ENCODE peak calls at places on chromosomes 13 and 19, in five cellular contexts. One of them, this sample, is unnamed.

GRCh38 chr19:6161271-6161850 is 25.9 kb downstream of the ACSBG2 start:
- DNase-seq in H7: peak; percentile 68
- DNase-seq in cardiac fibroblast: no peak
- DNase-seq in ascending aorta: peak; percentile 58
- DNase-seq in ovary: no peak
- DNase-seq in this sample: peak; percentile 6

GRCh38 chr13:95296326-95296939 is 4.8 kb downstream of the ABCC4 start:
- DNase-seq in H7: peak; percentile 77
- DNase-seq in cardiac fibroblast: peak; percentile 34
- DNase-seq in ascending aorta: no peak
- DNase-seq in ovary: no peak
- DNase-seq in this sample: no peak

GRCh38 chr13:70960841-70961443 is 852.7 kb upstream of the KLHL1 start:
- DNase-seq in H7: no peak
- DNase-seq in cardiac fibroblast: peak; percentile 48
- DNase-seq in ascending aorta: no peak
- DNase-seq in ovary: no peak
- DNase-seq in this sample: peak; percentile 28

GRCh38 chr19:15562861-15563260 is 52.2 kb upstream of the CYP4F8 start:
- DNase-seq in H7: no peak
- DNase-seq in cardiac fibroblast: no peak
- DNase-seq in ascending aorta: no peak
- DNase-seq in ovary: no peak
- DNase-seq in this sample: peak; percentile 53

GRCh38 chr19:15291666-15292065 is 40.7 kb downstream of the BRD4 start:
- DNase-seq in H7: no peak
- DNase-seq in cardiac fibroblast: no peak
- DNase-seq in ascending aorta: no peak
- DNase-seq in ovary: no peak
- DNase-seq in this sample: no peak

GRCh38 chr19:51341976-51342580 is at the start of gene VSIG10L:
- DNase-seq in H7: no peak
- DNase-seq in cardiac fibroblast: no peak
- DNase-seq in ascending aorta: no peak
- DNase-seq in ovary: no peak
- DNase-seq in this sample: no peak

GRCh38 chr19:55080915-55081772 is 5.5 kb downstream of the EPS8L1 start:
- DNase-seq in H7: peak; percentile 98
- DNase-seq in cardiac fibroblast: peak; percentile 74
- DNase-seq in ascending aorta: peak; percentile 77
- DNase-seq in ovary: peak; percentile 70
- DNase-seq in this sample: peak; percentile 54

GRCh38 chr19:13492128-13492527 is 14.2 kb downstream of the CACNA1A start:
- DNase-seq in H7: peak; percentile 33
- DNase-seq in cardiac fibroblast: peak; percentile 29
- DNase-seq in ascending aorta: no peak
- DNase-seq in ovary: no peak
- DNase-seq in this sample: peak; percentile 69

GRCh38 chr19:39257227-39257626 is 8.6 kb upstream of the IFNL4 start:
- DNase-seq in H7: no peak
- DNase-seq in cardiac fibroblast: no peak
- DNase-seq in ascending aorta: no peak
- DNase-seq in ovary: no peak
- DNase-seq in this sample: no peak

GRCh38 chr13:100630564-100630963 is 42.0 kb upstream of the GGACT start:
- DNase-seq in H7: peak; percentile 45
- DNase-seq in cardiac fibroblast: no peak
- DNase-seq in ascending aorta: no peak
- DNase-seq in ovary: no peak
- DNase-seq in this sample: no peak

GRCh38 chr13:112005925-112006324 is 61.0 kb upstream of the SOX1 start:
- DNase-seq in H7: no peak
- DNase-seq in cardiac fibroblast: no peak
- DNase-seq in ascending aorta: no peak
- DNase-seq in ovary: no peak
- DNase-seq in this sample: no peak

DNA sequence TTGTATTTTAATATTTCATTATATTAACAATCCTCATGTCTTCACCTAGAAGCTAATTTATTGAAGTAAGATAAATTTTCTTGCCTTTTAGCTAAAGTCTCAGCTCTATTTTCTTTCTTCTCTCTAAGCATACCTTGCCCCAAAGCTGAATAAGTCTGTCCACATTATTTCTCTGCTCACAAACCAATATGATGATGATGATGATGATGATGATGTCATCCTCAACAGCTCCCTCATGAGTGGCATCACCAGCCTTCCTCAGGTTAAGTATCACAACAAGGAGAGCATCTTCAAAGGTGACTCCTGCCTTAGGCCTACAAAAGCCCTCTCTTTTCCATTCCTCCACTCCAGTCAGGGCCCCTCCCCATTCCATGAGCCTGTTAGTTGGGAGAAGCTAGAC is 31.9 kb upstream of the ATP12A start:
- DNase-seq in H7: no peak
- DNase-seq in cardiac fibroblast: no peak
- DNase-seq in ascending aorta: no peak
- DNase-seq in ovary: no peak
- DNase-seq in this sample: no peak
- H3K4me3 ChIP-seq in H7: no peak overlapping the region
- H3K4me3 ChIP-seq in cardiac fibroblast: no peak overlapping the region
- H3K4me3 ChIP-seq in ascending aorta: no peak overlapping the region
- H3K4me3 ChIP-seq in ovary: no peak overlapping the region
- H3K4me3 ChIP-seq in this sample: no peak overlapping the region

GRCh38 chr19:43872547-43873336 is 45.6 kb downstream of the ZNF283 start:
- DNase-seq in H7: no peak
- DNase-seq in cardiac fibroblast: no peak
- DNase-seq in ascending aorta: no peak
- DNase-seq in ovary: no peak
- DNase-seq in this sample: peak; percentile 10
- H3K4me3 ChIP-seq in H7: no peak overlapping the region
- H3K4me3 ChIP-seq in cardiac fibroblast: no peak overlapping the region
- H3K4me3 ChIP-seq in ascending aorta: no peak overlapping the region
- H3K4me3 ChIP-seq in ovary: no peak overlapping the region
- H3K4me3 ChIP-seq in this sample: no peak overlapping the region

GRCh38 chr19:43533546-43534304 is 737 bp downstream of the ZNF575 start:
- DNase-seq in H7: peak; percentile 95
- DNase-seq in cardiac fibroblast: peak; percentile 100
- DNase-seq in ascending aorta: peak; percentile 100
- DNase-seq in ovary: peak; percentile 98
- DNase-seq in this sample: peak; percentile 99

GRCh38 chr19:43534811-43535761 is 2.1 kb downstream of the ZNF575 start:
- DNase-seq in H7: peak; percentile 90
- DNase-seq in cardiac fibroblast: peak; percentile 79
- DNase-seq in ascending aorta: peak; percentile 89
- DNase-seq in ovary: peak; percentile 74
- DNase-seq in this sample: peak; percentile 60

GRCh38 chr19:43532571-43532961 is 422 bp upstream of the ZNF575 start:
- DNase-seq in H7: peak; percentile 65
- DNase-seq in cardiac fibroblast: no peak
- DNase-seq in ascending aorta: peak; percentile 79
- DNase-seq in ovary: peak; percentile 68
- DNase-seq in this sample: no peak

GRCh38 chr19:43532962-43533545 is at the start of gene ZNF575:
- DNase-seq in H7: peak; percentile 97
- DNase-seq in cardiac fibroblast: peak; percentile 97
- DNase-seq in ascending aorta: peak; percentile 94
- DNase-seq in ovary: peak; percentile 92
- DNase-seq in this sample: peak; percentile 95

DNA sequence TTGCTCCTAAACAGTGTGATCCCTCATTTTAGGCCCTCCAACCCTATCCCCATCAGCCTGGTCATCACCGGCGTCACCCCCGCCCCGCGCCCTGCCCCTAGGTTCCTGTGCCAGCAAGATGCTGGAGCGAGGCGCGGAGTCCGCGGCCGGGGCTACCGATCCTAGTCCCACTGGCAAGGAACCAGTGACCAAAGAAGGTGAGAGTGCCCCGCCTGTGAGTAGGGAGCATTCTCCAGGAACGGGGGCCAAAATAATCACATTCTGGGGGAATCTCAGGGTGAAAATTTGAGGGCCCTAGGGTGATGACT is 1.3 kb downstream of the ZNF575 start:
- DNase-seq in H7: no peak
- DNase-seq in cardiac fibroblast: no peak
- DNase-seq in ascending aorta: no peak
- DNase-seq in ovary: no peak
- DNase-seq in this sample: no peak
- H3K4me3 ChIP-seq in H7: peak overlapping the region; percentile 61
- H3K4me3 ChIP-seq in cardiac fibroblast: peak overlapping the region; percentile 49
- H3K4me3 ChIP-seq in ascending aorta: peak overlapping the region; percentile 73
- H3K4me3 ChIP-seq in ovary: peak overlapping the region; percentile 65
- H3K4me3 ChIP-seq in this sample: peak overlapping the region; percentile 46

GRCh38 chr13:43988302-43988701 is 108.6 kb downstream of the LACC1 start:
- DNase-seq in H7: no peak
- DNase-seq in cardiac fibroblast: peak; percentile 11
- DNase-seq in ascending aorta: no peak
- DNase-seq in ovary: no peak
- DNase-seq in this sample: no peak
- H3K4me3 ChIP-seq in H7: no peak overlapping the region
- H3K4me3 ChIP-seq in cardiac fibroblast: no peak overlapping the region
- H3K4me3 ChIP-seq in ascending aorta: no peak overlapping the region
- H3K4me3 ChIP-seq in ovary: no peak overlapping the region
- H3K4me3 ChIP-seq in this sample: no peak overlapping the region

GRCh38 chr19:23718802-23719201 is 31.8 kb upstream of the ZNF675 start:
- DNase-seq in H7: no peak
- DNase-seq in cardiac fibroblast: no peak
- DNase-seq in ascending aorta: no peak
- DNase-seq in ovary: no peak
- DNase-seq in this sample: no peak
- H3K4me3 ChIP-seq in H7: peak overlapping the region; percentile 18
- H3K4me3 ChIP-seq in cardiac fibroblast: no peak overlapping the region
- H3K4me3 ChIP-seq in ascending aorta: no peak overlapping the region
- H3K4me3 ChIP-seq in ovary: no peak overlapping the region
- H3K4me3 ChIP-seq in this sample: no peak overlapping the region

DNA sequence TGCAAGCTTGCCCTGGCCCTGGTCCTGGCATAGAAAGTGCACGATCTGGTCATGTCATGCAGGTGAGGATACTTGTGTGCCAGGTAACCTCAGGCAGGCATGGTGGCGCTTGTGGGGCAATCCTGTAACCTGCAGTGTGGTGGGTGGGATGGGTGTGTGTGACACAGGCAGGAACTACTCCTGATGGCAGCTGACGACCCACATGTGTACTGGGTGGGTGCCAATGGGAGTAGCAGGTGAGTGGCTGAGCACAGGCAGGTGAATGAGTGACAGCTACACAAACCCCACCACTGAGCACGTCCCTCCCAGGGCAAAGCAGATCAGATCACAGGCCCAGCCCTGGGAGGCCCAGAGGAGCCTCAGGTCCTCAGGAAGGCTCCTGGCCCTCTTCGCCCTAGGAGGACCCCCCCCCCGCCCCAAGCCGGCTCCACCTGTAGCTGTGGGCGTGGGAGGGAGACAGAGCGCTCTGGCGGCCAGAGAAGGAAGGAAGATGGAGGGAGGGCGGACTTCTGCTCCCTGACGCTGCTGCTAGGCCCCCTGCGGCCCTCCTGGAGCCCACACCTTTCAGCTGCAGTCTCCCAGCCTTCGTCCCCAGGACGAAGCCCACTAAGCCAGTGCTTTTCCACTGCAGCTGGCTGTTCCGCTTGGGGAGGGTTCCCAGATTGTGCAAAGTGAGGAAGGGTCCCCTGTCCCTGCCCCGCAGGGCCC is 1.3 kb upstream of the ZNF181 start:
- DNase-seq in H7: peak; percentile 64
- DNase-seq in cardiac fibroblast: no peak
- DNase-seq in ascending aorta: peak; percentile 64
- DNase-seq in ovary: peak; percentile 40
- DNase-seq in this sample: no peak
- H3K4me3 ChIP-seq in H7: peak overlapping the region; percentile 80
- H3K4me3 ChIP-seq in cardiac fibroblast: peak overlapping the region; percentile 76
- H3K4me3 ChIP-seq in ascending aorta: peak overlapping the region; percentile 94
- H3K4me3 ChIP-seq in ovary: peak overlapping the region; percentile 70
- H3K4me3 ChIP-seq in this sample: peak overlapping the region; percentile 84

GRCh38 chr19:53332484-53332883 is 1.1 kb upstream of the ZNF845 start:
- DNase-seq in H7: no peak
- DNase-seq in cardiac fibroblast: no peak
- DNase-seq in ascending aorta: no peak
- DNase-seq in ovary: peak; percentile 25
- DNase-seq in this sample: no peak

GRCh38 chr19:53333466-53334449 is at the start of gene ZNF845:
- DNase-seq in H7: peak; percentile 94
- DNase-seq in cardiac fibroblast: peak; percentile 95
- DNase-seq in ascending aorta: peak; percentile 98
- DNase-seq in ovary: peak; percentile 98
- DNase-seq in this sample: peak; percentile 90

GRCh38 chr19:53333071-53333465 is 481 bp upstream of the ZNF845 start:
- DNase-seq in H7: peak; percentile 68
- DNase-seq in cardiac fibroblast: no peak
- DNase-seq in ascending aorta: peak; percentile 81
- DNase-seq in ovary: peak; percentile 63
- DNase-seq in this sample: no peak

DNA sequence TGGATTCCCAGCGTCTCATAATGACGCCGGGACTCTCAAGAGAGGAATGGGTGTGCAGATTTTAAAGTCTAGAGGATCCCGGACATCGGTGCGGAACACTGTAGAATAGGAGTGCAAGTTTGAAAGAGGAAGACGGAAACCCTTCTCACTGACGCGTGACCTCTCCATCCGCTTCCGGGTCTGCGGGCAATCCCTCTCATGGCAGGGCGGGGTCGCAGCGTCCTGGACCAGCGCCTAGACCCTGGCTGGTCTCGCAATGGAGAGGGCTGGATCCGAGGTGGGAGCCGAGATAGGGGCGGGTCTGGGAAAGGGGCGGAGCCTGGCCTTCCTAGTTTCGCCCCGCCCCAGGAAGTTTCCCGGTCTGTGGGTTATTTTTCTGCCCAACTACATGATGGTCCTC is 4.6 kb upstream of the ZNF845 start:
- DNase-seq in H7: peak; percentile 55
- DNase-seq in cardiac fibroblast: peak; percentile 32
- DNase-seq in ascending aorta: peak; percentile 65
- DNase-seq in ovary: peak; percentile 84
- DNase-seq in this sample: peak; percentile 44
- H3K4me3 ChIP-seq in H7: no peak overlapping the region
- H3K4me3 ChIP-seq in cardiac fibroblast: no peak overlapping the region
- H3K4me3 ChIP-seq in ascending aorta: peak overlapping the region; percentile 31
- H3K4me3 ChIP-seq in ovary: no peak overlapping the region
- H3K4me3 ChIP-seq in this sample: no peak overlapping the region